ENCODE peak calls at places on chromosomes 5 and 9, in eight cellular contexts. V, K, U, R, T, N, P and L are unnamed samples.

GRCh38 chr5:109349419-109349818 is 60.4 kb downstream of the PJA2 start:
- DNase-seq in V (no peak), K (no peak), U (no peak), R (no peak), T (no peak), N (no peak), P (no peak), L (no peak)

GRCh38 chr9:16179566-16179965 is 626.7 kb downstream of the CCDC171 start:
- DNase-seq in V (peak; percentile 89), K (no peak), U (no peak), R (no peak), T (no peak), N (no peak), P (no peak), L (no peak)

GRCh38 chr5:140795259-140795641 is 598 bp downstream of the PCDHA2 start:
- DNase-seq in V (no peak), K (no peak), U (no peak), R (no peak), T (no peak), N (no peak), P (no peak), L (no peak)

GRCh38 chr5:36242534-36243144 is 914 bp upstream of the NADK2 start:
- DNase-seq in V (peak; percentile 5), K (no peak), U (no peak), R (peak; percentile 33), T (peak; percentile 19), N (peak; percentile 9), P (no peak), L (no peak)

GRCh38 chr5:132787076-132787475 is 10.0 kb upstream of the SEPTIN8 start:
- DNase-seq in V (no peak), K (no peak), U (no peak), R (no peak), T (no peak), N (no peak), P (no peak), L (no peak)

GRCh38 chr9:69798737-69799136 is 21.9 kb upstream of the CFAP95 start:
- DNase-seq in V (no peak), K (no peak), U (no peak), R (no peak), T (no peak), N (no peak), P (no peak), L (no peak)

GRCh38 chr5:36301858-36302603 is at the start of gene RANBP3L:
- DNase-seq in V (peak; percentile 21), K (no peak), U (no peak), R (no peak), T (peak; percentile 22), N (no peak), P (no peak), L (no peak)

GRCh38 chr5:84885479-84886258 is 501.0 kb upstream of the EDIL3 start:
- DNase-seq in V (no peak), K (no peak), U (no peak), R (no peak), T (peak; percentile 42), N (no peak), P (no peak), L (no peak)

GRCh38 chr9:116151199-116151598 is 2.4 kb upstream of the PAPPA start:
- DNase-seq in V (no peak), K (no peak), U (no peak), R (no peak), T (no peak), N (no peak), P (no peak), L (no peak)

GRCh38 chr9:6884960-6885359 is 127.2 kb downstream of the KDM4C start:
- DNase-seq in V (no peak), K (no peak), U (no peak), R (no peak), T (no peak), N (no peak), P (no peak), L (no peak)

GRCh38 chr5:144103611-144104010 is 66.8 kb downstream of the YIPF5 start:
- DNase-seq in V (no peak), K (no peak), U (no peak), R (no peak), T (no peak), N (no peak), P (no peak), L (no peak)

GRCh38 chr5:171898379-171898778 is 108.1 kb downstream of the FBXW11 start:
- DNase-seq in V (no peak), K (no peak), U (no peak), R (no peak), T (no peak), N (no peak), P (no peak), L (no peak)

GRCh38 chr5:154390096-154390495 is 55.7 kb upstream of the SAP30L start:
- DNase-seq in V (no peak), K (no peak), U (no peak), R (no peak), T (no peak), N (no peak), P (no peak), L (no peak)

GRCh38 chr5:53322257-53322656 is 158.2 kb upstream of the FST start:
- DNase-seq in V (no peak), K (no peak), U (no peak), R (no peak), T (no peak), N (no peak), P (no peak), L (no peak)

DNA sequence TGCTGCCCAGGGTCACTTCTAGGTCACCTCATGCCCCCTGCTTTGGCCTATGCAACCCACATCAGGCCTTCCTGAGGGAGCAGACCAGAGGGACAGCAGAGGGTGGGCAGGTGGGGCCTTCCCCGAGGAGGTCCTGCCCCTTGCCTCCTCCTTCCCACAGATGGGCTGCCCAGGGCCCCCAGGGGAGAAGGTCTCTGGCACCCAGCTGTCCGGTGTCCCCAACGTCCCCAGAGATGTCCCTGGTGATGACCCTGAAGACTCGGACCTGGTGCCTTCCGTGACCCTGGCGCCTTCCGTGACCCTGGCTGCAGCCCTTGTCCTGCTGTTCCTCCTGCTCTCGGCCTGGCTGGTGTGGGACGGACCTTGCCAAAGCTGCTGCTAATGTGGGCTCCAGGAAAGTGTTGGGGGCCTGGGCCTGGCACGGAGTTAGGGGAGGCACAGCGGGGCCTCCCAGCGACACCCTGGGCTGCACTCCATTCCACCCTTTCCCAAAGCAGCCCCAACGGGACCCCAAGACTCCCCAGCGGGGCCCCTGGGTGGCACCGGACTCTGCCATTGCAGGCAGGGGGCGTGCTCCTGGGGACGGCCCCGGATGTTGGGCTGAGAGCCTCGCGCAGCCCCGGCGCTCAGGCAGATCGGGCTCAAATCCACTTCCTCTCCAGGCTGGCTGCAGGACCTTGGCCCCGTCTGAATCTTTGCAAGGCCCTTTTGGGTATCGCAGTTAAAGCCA is 6.8 kb upstream of the SLC2A6 start:
- DNase-seq in V (peak; percentile 58), K (no peak), U (no peak), R (peak; percentile 82), T (no peak), N (no peak), P (no peak), L (no peak)
- TF ChIP-seq CTCF in V (peak; percentile 22), K (no peak), U (no peak), R (no peak), T (no peak), N (no peak), P (no peak), L (no peak)

GRCh38 chr5:9832921-9833320 is 202.8 kb upstream of the TAS2R1 start:
- DNase-seq in V (no peak), K (no peak), U (no peak), R (no peak), T (no peak), N (no peak), P (no peak), L (no peak)

GRCh38 chr5:9830184-9830583 is 200.0 kb upstream of the TAS2R1 start:
- DNase-seq in V (no peak), K (no peak), U (no peak), R (no peak), T (no peak), N (no peak), P (no peak), L (no peak)

GRCh38 chr5:9829621-9830020 is 199.5 kb upstream of the TAS2R1 start:
- DNase-seq in V (no peak), K (no peak), U (no peak), R (no peak), T (no peak), N (no peak), P (no peak), L (no peak)

GRCh38 chr5:9833871-9834270 is 203.7 kb upstream of the TAS2R1 start:
- DNase-seq in V (no peak), K (no peak), U (no peak), R (no peak), T (no peak), N (no peak), P (no peak), L (no peak)

DNA sequence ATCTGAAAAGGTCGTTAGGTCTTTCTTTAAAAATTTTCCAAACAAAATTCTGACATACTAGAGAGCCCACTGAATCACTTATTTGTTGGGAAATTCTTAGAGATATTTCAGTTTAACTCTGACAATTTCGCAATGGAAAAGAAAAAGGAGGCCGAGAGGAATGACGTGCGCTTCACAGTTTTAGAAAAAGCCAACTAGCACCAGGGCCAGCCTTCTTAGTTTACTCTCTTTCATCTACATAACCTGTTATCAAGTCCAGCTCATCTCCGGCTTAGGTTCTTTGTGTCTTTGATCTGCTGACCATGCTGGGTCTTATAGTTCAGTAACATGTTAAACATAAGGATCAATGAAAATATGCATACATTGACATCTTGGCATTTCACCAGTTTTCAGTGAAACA is 201.7 kb upstream of the TAS2R1 start:
- DNase-seq in V (no peak), K (no peak), U (no peak), R (no peak), T (no peak), N (no peak), P (no peak), L (no peak)
- TF ChIP-seq CTCF in V (no peak), K (no peak), U (no peak), R (no peak), T (no peak), N (no peak), P (no peak), L (no peak)

GRCh38 chr5:170273968-170274710 is 23.4 kb downstream of the LCP2 start:
- DNase-seq in V (peak; percentile 63), K (peak; percentile 61), U (no peak), R (no peak), T (no peak), N (peak; percentile 50), P (no peak), L (no peak)
- TF ChIP-seq CTCF in V (peak; percentile 35), K (no peak), U (peak; percentile 48), R (no peak), T (no peak), N (peak; percentile 12), P (no peak), L (no peak)

GRCh38 chr5:151720195-151720594 is 33.5 kb upstream of the SPARC start:
- DNase-seq in V (peak; percentile 51), K (no peak), U (no peak), R (no peak), T (no peak), N (no peak), P (no peak), L (no peak)

GRCh38 chr5:151718653-151719052 is 31.9 kb upstream of the SPARC start:
- DNase-seq in V (no peak), K (no peak), U (no peak), R (no peak), T (no peak), N (no peak), P (no peak), L (no peak)

GRCh38 chr5:151718168-151718567 is 31.5 kb upstream of the SPARC start:
- DNase-seq in V (no peak), K (no peak), U (no peak), R (no peak), T (no peak), N (no peak), P (no peak), L (no peak)

GRCh38 chr5:151721087-151721646 is 34.5 kb upstream of the SPARC start:
- DNase-seq in V (peak; percentile 93), K (no peak), U (no peak), R (no peak), T (no peak), N (no peak), P (no peak), L (no peak)

GRCh38 chr5:151719228-151719861 is 32.6 kb upstream of the SPARC start:
- DNase-seq in V (peak; percentile 82), K (no peak), U (no peak), R (no peak), T (peak; percentile 57), N (peak; percentile 49), P (no peak), L (no peak)
- TF ChIP-seq CTCF in V (peak; percentile 55), K (peak; percentile 55), U (peak; percentile 41), R (peak; percentile 40), T (peak; percentile 65), N (peak; percentile 65), P (no peak), L (no peak)